ENCODE peak calls at places on chromosomes 4 and X, in four cellular contexts. One of them, this sample, is unnamed. For H3K9me3, the result is how much of the 10 kb centered on the place peaks cover.

GRCh38 chr4:181877329-181877848 is 365.8 kb upstream of the TENM3 start:
- DNase-seq in GM23248: no peak
- DNase-seq in prostate gland: no peak
- DNase-seq in right lobe of liver: no peak
- DNase-seq in this sample: no peak

GRCh38 chr4:3476936-3477749 is 14.0 kb downstream of the DOK7 start:
- DNase-seq in prostate gland: no peak
- DNase-seq in right lobe of liver: no peak
- DNase-seq in GM23248: no peak
- DNase-seq in this sample: no peak

GRCh38 chr4:156888762-156889161 is 82.8 kb downstream of the PDGFC start:
- DNase-seq in prostate gland: no peak
- DNase-seq in right lobe of liver: no peak
- DNase-seq in GM23248: peak
- DNase-seq in this sample: no peak

GRCh38 chr4:152156448-152156847 is 379.4 kb downstream of the FBXW7 start:
- DNase-seq in GM23248: peak
- DNase-seq in right lobe of liver: no peak
- DNase-seq in prostate gland: no peak
- DNase-seq in this sample: no peak

GRCh38 chr4:115219862-115220261 is 106.4 kb upstream of the NDST4 start:
- DNase-seq in right lobe of liver: no peak
- DNase-seq in GM23248: peak
- DNase-seq in prostate gland: no peak
- DNase-seq in this sample: no peak

GRCh38 chr4:20422398-20422797 is 170.7 kb downstream of the SLIT2 start:
- DNase-seq in right lobe of liver: no peak
- DNase-seq in prostate gland: peak
- DNase-seq in GM23248: peak
- DNase-seq in this sample: no peak

GRCh38 chrX:130770615-130771014 is 132.4 kb downstream of the ENOX2 start:
- DNase-seq in right lobe of liver: no peak
- DNase-seq in GM23248: peak
- DNase-seq in prostate gland: no peak
- DNase-seq in this sample: no peak

GRCh38 chr4:18109677-18110076 is 88.1 kb upstream of the LCORL start:
- DNase-seq in prostate gland: no peak
- DNase-seq in GM23248: no peak
- DNase-seq in right lobe of liver: no peak
- DNase-seq in this sample: no peak

GRCh38 chrX:106932960-106933537 is 12.8 kb downstream of the CLDN2 start:
- DNase-seq in GM23248: peak
- DNase-seq in prostate gland: no peak
- DNase-seq in right lobe of liver: no peak
- DNase-seq in this sample: no peak

GRCh38 chr4:5357863-5358262 is 306.6 kb downstream of the STK32B start:
- DNase-seq in prostate gland: no peak
- DNase-seq in GM23248: peak
- DNase-seq in right lobe of liver: no peak
- DNase-seq in this sample: no peak

GRCh38 chr4:36264205-36264826 is 17.1 kb upstream of the DTHD1 start:
- DNase-seq in right lobe of liver: no peak
- DNase-seq in GM23248: no peak
- DNase-seq in prostate gland: no peak
- DNase-seq in this sample: no peak

GRCh38 chr4:36273276-36273675 is 8.1 kb upstream of the DTHD1 start:
- DNase-seq in GM23248: peak
- DNase-seq in right lobe of liver: no peak
- DNase-seq in prostate gland: no peak
- DNase-seq in this sample: no peak

GRCh38 chr4:36267491-36268254 is 13.7 kb upstream of the DTHD1 start:
- DNase-seq in prostate gland: no peak
- DNase-seq in GM23248: no peak
- DNase-seq in right lobe of liver: no peak
- DNase-seq in this sample: no peak

GRCh38 chr4:36269533-36269932 is 11.9 kb upstream of the DTHD1 start:
- DNase-seq in right lobe of liver: no peak
- DNase-seq in GM23248: no peak
- DNase-seq in prostate gland: no peak
- DNase-seq in this sample: no peak

DNA sequence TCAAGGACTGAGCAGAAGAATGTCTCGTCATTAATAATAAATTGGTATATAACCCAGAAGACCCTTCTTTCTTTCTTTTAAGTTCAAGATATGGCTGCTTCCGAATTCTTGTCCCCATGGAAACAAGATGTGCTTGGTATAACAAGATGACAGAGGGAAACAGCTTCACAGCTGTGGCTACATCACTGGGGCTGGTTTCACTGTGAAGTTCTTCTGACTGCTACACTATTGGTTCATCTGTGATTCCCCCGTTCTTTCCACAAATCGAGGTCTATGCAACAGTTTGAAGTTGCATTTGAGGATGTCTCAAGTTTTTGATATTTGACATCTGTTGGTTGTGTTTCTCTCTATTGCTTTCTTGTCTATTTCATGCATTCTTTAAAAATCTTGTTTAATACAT is 12.3 kb upstream of the DTHD1 start:
- DNase-seq in right lobe of liver: no peak
- DNase-seq in prostate gland: no peak
- DNase-seq in GM23248: no peak
- DNase-seq in this sample: no peak
- H3K9me3 ChIP-seq in right lobe of liver: under half
- H3K9me3 ChIP-seq in prostate gland: under half
- H3K9me3 ChIP-seq in GM23248: under half
- H3K9me3 ChIP-seq in this sample: under half

GRCh38 chrX:153733651-153734240 is 9.1 kb downstream of the ABCD1 start:
- DNase-seq in right lobe of liver: no peak
- DNase-seq in GM23248: no peak
- DNase-seq in prostate gland: no peak
- DNase-seq in this sample: no peak
- H3K9me3 ChIP-seq in right lobe of liver: under half
- H3K9me3 ChIP-seq in GM23248: under half
- H3K9me3 ChIP-seq in prostate gland: under half
- H3K9me3 ChIP-seq in this sample: under half

DNA sequence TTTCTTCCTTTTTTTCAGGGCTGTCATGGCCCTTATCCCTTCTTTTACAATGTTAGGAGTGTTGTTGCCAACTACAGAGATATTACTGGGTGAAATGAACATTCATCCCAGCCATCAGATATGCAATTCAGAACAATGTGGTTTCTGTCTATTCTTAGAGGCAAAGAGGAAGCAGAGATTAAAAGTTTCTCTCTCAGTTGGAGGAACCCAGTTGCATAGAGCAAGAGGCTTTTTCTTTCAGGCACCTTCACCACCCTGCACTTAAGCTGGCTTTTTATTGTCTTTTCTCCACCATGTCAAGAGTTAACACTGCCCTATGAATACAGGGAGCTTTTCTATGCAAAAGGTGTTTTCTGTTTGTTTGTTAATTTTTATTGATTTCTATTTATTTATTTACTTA is 1559.6 kb upstream of the IGFBP7 start:
- DNase-seq in GM23248: no peak
- DNase-seq in prostate gland: no peak
- DNase-seq in right lobe of liver: no peak
- DNase-seq in this sample: no peak
- H3K9me3 ChIP-seq in GM23248: under half
- H3K9me3 ChIP-seq in prostate gland: under half
- H3K9me3 ChIP-seq in right lobe of liver: under half
- H3K9me3 ChIP-seq in this sample: under half

GRCh38 chrX:145393702-145394235 is 146.5 kb downstream of the SPANXN1 start:
- DNase-seq in GM23248: no peak
- DNase-seq in prostate gland: no peak
- DNase-seq in right lobe of liver: no peak
- DNase-seq in this sample: no peak
- H3K9me3 ChIP-seq in GM23248: under half
- H3K9me3 ChIP-seq in prostate gland: under half
- H3K9me3 ChIP-seq in right lobe of liver: under half
- H3K9me3 ChIP-seq in this sample: under half

GRCh38 chr4:273312-274017 is 31.8 kb downstream of the ZNF732 start:
- DNase-seq in right lobe of liver: no peak
- DNase-seq in prostate gland: no peak
- DNase-seq in GM23248: no peak
- DNase-seq in this sample: no peak
- H3K9me3 ChIP-seq in right lobe of liver: under half
- H3K9me3 ChIP-seq in prostate gland: under half
- H3K9me3 ChIP-seq in GM23248: under half
- H3K9me3 ChIP-seq in this sample: under half

GRCh38 chrX:45591650-45592049 is 391.0 kb upstream of the DIPK2B start:
- DNase-seq in right lobe of liver: no peak
- DNase-seq in GM23248: no peak
- DNase-seq in prostate gland: no peak
- DNase-seq in this sample: no peak
- H3K9me3 ChIP-seq in right lobe of liver: under half
- H3K9me3 ChIP-seq in GM23248: under half
- H3K9me3 ChIP-seq in prostate gland: under half
- H3K9me3 ChIP-seq in this sample: under half

GRCh38 chr4:7680106-7680505 is 245.4 kb upstream of the PSAPL1 start:
- DNase-seq in GM23248: no peak
- DNase-seq in right lobe of liver: no peak
- DNase-seq in prostate gland: no peak
- DNase-seq in this sample: no peak

GRCh38 chr4:7680731-7681130 is 246.0 kb upstream of the PSAPL1 start:
- DNase-seq in GM23248: no peak
- DNase-seq in right lobe of liver: no peak
- DNase-seq in prostate gland: no peak
- DNase-seq in this sample: no peak

GRCh38 chr4:7678318-7678852 is 243.7 kb upstream of the PSAPL1 start:
- DNase-seq in prostate gland: no peak
- DNase-seq in right lobe of liver: no peak
- DNase-seq in GM23248: no peak
- DNase-seq in this sample: no peak

GRCh38 chr4:7677799-7678301 is 243.1 kb upstream of the PSAPL1 start:
- DNase-seq in GM23248: no peak
- DNase-seq in right lobe of liver: no peak
- DNase-seq in prostate gland: no peak
- DNase-seq in this sample: no peak

DNA sequence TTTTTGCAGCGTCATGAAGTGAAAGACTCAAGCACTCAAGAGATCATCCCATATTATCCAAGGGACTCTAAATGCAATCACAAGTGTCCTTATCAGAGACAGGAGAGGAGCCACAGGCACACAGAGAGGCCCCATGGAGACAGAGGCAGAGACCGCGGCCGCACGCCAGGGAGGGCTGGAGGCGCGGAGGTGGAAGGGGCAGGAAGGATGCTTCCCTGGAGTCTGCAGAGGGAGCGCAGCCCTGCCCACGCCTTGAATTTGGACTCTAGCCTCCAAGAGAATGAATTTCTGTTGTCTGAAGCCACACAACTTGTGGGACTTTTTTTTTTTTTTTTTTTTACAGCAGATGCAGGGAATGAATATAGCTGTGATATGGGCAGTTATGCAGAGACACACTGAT is 244.7 kb upstream of the PSAPL1 start:
- DNase-seq in GM23248: no peak
- DNase-seq in right lobe of liver: no peak
- DNase-seq in prostate gland: no peak
- DNase-seq in this sample: no peak
- H3K9me3 ChIP-seq in GM23248: under half
- H3K9me3 ChIP-seq in right lobe of liver: under half
- H3K9me3 ChIP-seq in prostate gland: under half
- H3K9me3 ChIP-seq in this sample: under half

DNA sequence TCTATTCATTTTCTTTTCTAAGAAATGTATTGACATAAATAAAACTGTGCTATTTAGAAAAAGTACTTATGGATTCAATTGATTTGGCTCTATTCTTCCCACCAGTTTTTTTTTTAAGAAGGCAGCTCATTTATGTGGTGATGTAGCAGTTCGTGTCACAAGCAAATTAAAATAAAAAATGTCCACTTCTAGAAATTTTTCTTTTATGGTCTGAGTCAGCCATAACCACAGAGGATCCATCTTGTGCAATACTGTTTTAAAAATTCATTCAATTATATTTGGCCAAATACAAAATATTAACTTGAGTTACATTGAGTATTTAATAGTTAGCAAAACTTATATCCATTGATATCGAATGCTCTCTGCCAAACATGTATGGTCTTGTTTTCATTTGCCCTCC is 207.9 kb upstream of the FAT1 start:
- DNase-seq in right lobe of liver: no peak
- DNase-seq in GM23248: peak
- DNase-seq in prostate gland: no peak
- DNase-seq in this sample: no peak
- H3K9me3 ChIP-seq in right lobe of liver: under half
- H3K9me3 ChIP-seq in GM23248: under half
- H3K9me3 ChIP-seq in prostate gland: under half
- H3K9me3 ChIP-seq in this sample: under half

DNA sequence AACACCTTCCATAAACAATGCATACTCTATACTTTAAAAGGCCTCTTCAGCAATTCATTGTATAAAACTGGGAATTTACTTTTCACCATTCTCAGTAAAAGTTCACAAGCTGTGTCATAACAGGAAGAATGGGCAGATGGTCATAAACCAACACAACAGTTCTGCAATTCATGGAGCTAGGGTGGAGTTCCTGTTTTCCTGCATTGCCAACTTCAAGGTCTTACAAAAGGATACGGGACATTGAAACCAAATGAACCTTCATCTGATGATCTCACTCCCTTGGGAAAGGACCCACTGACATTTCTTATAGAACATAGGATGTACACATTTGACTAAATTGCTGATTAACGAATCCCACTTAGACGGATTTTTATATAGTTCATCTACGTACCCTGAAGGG is 4.1 kb downstream of the KDR start:
- DNase-seq in prostate gland: no peak
- DNase-seq in GM23248: no peak
- DNase-seq in right lobe of liver: no peak
- DNase-seq in this sample: no peak
- H3K9me3 ChIP-seq in prostate gland: under half
- H3K9me3 ChIP-seq in GM23248: under half
- H3K9me3 ChIP-seq in right lobe of liver: under half
- H3K9me3 ChIP-seq in this sample: under half

GRCh38 chrX:101263766-101264165 is 27.4 kb downstream of the TAF7L start:
- DNase-seq in prostate gland: no peak
- DNase-seq in right lobe of liver: no peak
- DNase-seq in GM23248: peak
- DNase-seq in this sample: no peak
- H3K9me3 ChIP-seq in prostate gland: under half
- H3K9me3 ChIP-seq in right lobe of liver: under half
- H3K9me3 ChIP-seq in GM23248: under half
- H3K9me3 ChIP-seq in this sample: under half